ENCODE peak calls at places on chromosomes 1 and 21, in four cellular contexts. N is GM12878, V is HepG2, B is K562. J is an unnamed sample.

GRCh38 chr1:45299981-45300668 is 26.6 kb upstream of the HPDL start:
- DNase-seq in V (peak), N (no peak), B (peak), J (peak)

GRCh38 chr1:59178339-59178744 is 118.6 kb upstream of the FGGY start:
- DNase-seq in B (no peak), N (no peak), V (no peak), J (no peak)

GRCh38 chr21:46100020-46100419 is 2.1 kb downstream of the COL6A2 start:
- DNase-seq in V (no peak), N (no peak), B (no peak), J (no peak)

GRCh38 chr1:170634293-170634692 is 29.6 kb upstream of the PRRX1 start:
- DNase-seq in B (no peak), V (no peak), N (no peak), J (no peak)

GRCh38 chr1:42013881-42014470 is 95.3 kb upstream of the HIVEP3 start:
- DNase-seq in B (no peak), N (no peak), V (no peak), J (no peak)

GRCh38 chr1:204172404-204173049 is 6.4 kb upstream of the REN start:
- DNase-seq in N (no peak), B (no peak), V (no peak), J (no peak)

GRCh38 chr1:118588566-118588965 is 399.6 kb downstream of the TBX15 start:
- DNase-seq in V (no peak), B (no peak), N (no peak), J (no peak)

GRCh38 chr1:221855156-221855555 is 113.3 kb upstream of the DUSP10 start:
- DNase-seq in V (no peak), B (no peak), N (no peak), J (no peak)

GRCh38 chr1:88741413-88741812 is 57.3 kb downstream of the PKN2 start:
- DNase-seq in N (no peak), V (no peak), B (no peak), J (no peak)

GRCh38 chr1:26786437-26787380 is 1.0 kb upstream of the PIGV start:
- DNase-seq in B (peak), V (peak), N (no peak), J (peak)

GRCh38 chr1:159900086-159900680 is at the start of gene CFAP45:
- DNase-seq in B (peak), V (no peak), N (no peak), J (peak)

GRCh38 chr1:172449012-172449584 is 5.2 kb upstream of the PIGC start:
- DNase-seq in B (no peak), V (peak), N (no peak), J (no peak)

GRCh38 chr1:107788189-107788588 is 176.8 kb downstream of the VAV3 start:
- DNase-seq in N (no peak), V (no peak), B (no peak), J (no peak)

GRCh38 chr1:77704736-77705135 is 22.3 kb upstream of the ZZZ3 start:
- DNase-seq in N (no peak), V (no peak), B (peak), J (no peak)

GRCh38 chr1:175217674-175218073 is 25.1 kb upstream of the KIAA0040 start:
- DNase-seq in B (no peak), N (no peak), V (no peak), J (no peak)

GRCh38 chr1:150973258-150973825 is 1.3 kb downstream of the CERS2 start:
- DNase-seq in N (no peak), B (peak), V (no peak), J (no peak)

GRCh38 chr1:246324711-246325110 is 182.4 kb downstream of the SMYD3 start:
- DNase-seq in V (no peak), N (no peak), B (no peak), J (no peak)

GRCh38 chr1:39818482-39818881 is 29.8 kb upstream of the BMP8B start:
- DNase-seq in N (no peak), V (no peak), B (no peak), J (no peak)

GRCh38 chr1:221335161-221336101 is 406.5 kb downstream of the DUSP10 start:
- DNase-seq in V (peak), N (no peak), B (no peak), J (no peak)

GRCh38 chr1:167718926-167719691 is 2.7 kb upstream of the MPZL1 start:
- DNase-seq in B (no peak), V (no peak), N (no peak), J (no peak)

GRCh38 chr1:207495816-207496792 is at the start of gene CR1:
- DNase-seq in N (no peak), B (peak), V (no peak), J (peak)

GRCh38 chr1:207910678-207911354 is at the start of gene CD34:
- DNase-seq in V (no peak), B (no peak), N (no peak), J (peak)

GRCh38 chr1:42750041-42750440 is 10.0 kb upstream of the CLDN19 start:
- DNase-seq in V (no peak), N (no peak), B (no peak), J (no peak)

GRCh38 chr1:153790996-153791855 is 16.0 kb downstream of the SLC27A3 start:
- DNase-seq in B (no peak), N (peak), V (no peak), J (no peak)

GRCh38 chr21:42683371-42684108 is 30.1 kb downstream of the PDE9A start:
- DNase-seq in V (no peak), B (no peak), N (no peak), J (no peak)

GRCh38 chr1:113780363-113781146 is 21.3 kb upstream of the PHTF1 start:
- DNase-seq in N (no peak), B (peak), V (no peak), J (no peak)

GRCh38 chr1:26733982-26734381 is 38.2 kb downstream of the ARID1A start:
- DNase-seq in B (no peak), N (no peak), V (no peak), J (no peak)

GRCh38 chr1:178192686-178193085 is 98.8 kb downstream of the RASAL2 start:
- DNase-seq in N (no peak), B (no peak), V (no peak), J (no peak)

DNA sequence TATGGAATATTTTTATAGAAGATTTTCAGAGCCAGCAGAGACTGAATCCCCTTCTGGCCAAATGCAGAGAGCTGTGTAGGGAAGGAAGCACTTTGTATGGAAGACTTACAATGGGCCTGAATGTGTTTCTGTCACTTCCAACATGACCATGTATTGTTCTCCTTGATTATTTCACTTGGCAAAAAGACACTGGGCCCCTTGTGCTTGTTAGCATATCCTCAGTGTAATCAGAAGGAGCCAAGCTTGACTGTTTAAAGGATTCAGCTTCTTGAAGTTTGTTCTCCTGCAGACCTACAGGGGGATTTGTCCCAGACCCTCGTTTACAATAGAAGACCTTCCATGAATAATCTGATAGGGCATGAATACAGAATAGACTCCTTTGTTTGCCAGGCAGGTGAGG is 48.1 kb upstream of the UBE2U start:
- DNase-seq in B (no peak), N (no peak), V (no peak), J (no peak)
- TF ChIP-seq BHLHE40 in B (no peak), N (no peak), V (no peak), J (no peak)

GRCh38 chr1:184930232-184930631 is 44.1 kb downstream of the NIBAN1 start:
- DNase-seq in B (no peak), N (no peak), V (no peak), J (no peak)
- TF ChIP-seq FOXK2 in B (no peak), N (no peak), V (no peak), J (no peak)

DNA sequence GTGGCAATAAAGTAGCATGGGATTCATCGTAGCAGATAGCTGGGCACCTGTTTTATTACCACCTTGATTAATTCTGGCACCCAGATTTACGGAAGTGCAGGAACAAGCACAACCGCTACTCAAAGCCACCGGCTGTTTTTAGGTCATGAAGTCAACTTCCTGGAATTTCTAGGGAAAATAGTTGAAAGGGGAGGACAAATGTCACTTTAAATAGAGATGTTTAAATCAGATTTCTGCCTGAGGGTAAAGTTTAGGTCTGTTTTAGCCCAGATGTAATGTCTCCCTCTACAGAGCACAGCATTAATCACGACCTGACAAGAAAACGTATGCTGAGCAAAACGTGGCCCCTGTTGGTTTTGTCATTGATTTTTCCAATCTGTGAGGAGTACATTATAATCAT is 8.0 kb downstream of the ADGRL2 start:
- DNase-seq in N (no peak), B (no peak), V (peak), J (peak)
- TF ChIP-seq BHLHE40 in N (no peak), B (no peak), V (no peak), J (no peak)

DNA sequence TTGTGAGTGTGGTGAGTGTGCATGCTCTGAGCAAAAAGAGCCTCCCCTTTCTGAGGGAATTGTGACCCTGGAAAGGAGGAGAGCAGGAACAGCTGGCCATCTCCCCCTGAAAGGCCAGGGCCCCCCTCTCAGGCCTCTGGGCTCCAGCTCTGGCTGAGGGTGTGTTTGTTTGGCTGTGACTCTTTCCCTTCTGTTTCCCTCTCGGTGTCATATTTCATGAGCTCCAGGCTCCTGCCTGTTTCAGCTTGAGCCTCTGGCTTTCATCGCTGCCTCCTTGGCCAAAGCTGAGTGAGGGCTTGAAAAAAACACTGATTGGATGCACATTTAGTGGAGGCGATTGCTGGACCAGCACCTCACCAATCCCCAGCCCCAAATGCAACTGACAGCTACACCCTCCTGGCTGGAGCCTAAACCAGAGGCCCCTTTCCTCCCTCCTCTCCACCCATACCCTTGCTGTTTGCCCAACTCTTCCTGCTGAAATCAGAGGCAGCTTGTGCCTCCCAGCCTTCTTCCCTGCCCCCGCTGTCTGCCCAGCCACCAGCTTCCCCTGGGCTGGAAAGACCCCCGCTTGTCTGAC is 64.1 kb downstream of the DDR2 start:
- DNase-seq in V (peak), N (no peak), B (peak), J (peak)
- TF ChIP-seq FOXK2 in V (no peak), N (no peak), B (no peak), J (no peak)

DNA sequence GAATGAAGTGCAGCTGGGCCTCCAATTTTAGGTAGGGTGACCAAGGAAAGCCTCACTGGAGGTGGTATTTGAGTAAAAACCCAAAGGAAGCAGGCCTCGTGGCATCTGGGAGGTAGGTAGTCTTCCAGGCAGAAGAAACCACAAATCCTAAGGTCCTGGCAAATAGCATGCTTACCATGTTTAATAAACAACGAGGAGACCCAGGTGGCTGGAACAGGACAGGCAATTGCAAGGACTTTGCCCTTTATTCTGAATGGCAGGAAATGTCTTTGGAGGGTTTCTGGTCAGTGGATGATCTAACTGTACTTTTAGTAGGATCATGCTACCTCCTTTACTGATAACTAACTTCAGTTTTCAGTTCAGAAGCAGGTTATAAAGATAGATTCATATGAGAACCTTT is 52.2 kb downstream of the EPB41 start:
- DNase-seq in N (no peak), B (no peak), V (peak), J (no peak)
- TF ChIP-seq BHLHE40 in N (no peak), B (no peak), V (no peak), J (no peak)

GRCh38 chr1:67173988-67174387 is 7.7 kb downstream of the IL23R start:
- DNase-seq in N (no peak), B (no peak), V (no peak), J (no peak)

GRCh38 chr1:67175713-67176112 is 9.5 kb downstream of the IL23R start:
- DNase-seq in V (no peak), N (no peak), B (no peak), J (no peak)

GRCh38 chr1:67171574-67171955 is 5.3 kb downstream of the IL23R start:
- DNase-seq in V (no peak), N (no peak), B (no peak), J (no peak)

GRCh38 chr1:67171978-67172377 is 5.7 kb downstream of the IL23R start:
- DNase-seq in N (no peak), B (no peak), V (no peak), J (no peak)

DNA sequence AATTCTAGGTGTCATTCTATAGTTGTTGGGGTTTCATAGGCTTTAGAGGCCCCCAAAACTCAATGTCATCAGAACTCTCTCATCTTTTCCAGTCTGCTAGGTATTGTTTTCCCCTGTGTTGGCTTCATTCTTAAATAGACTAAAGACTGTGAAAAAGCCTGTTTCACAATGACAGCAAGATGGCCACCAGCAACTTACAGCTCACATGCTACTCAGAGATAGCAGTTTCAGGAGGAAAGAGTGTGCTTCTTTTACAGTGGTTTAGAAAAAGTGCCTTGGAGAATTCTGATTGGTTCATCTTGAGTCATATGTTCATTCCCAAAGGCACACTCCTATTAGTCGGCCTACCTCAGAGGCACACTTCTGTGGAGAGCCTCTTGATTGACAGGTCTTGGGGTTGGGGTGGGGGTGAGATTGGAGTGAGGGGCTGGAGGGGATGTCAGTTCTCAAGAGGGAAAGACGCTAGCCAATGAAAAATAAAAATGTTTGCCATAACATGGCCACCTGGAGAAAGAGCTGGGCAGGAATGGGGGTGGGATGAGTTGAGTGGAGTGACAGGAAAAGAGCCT is 8.5 kb downstream of the IL23R start:
- DNase-seq in N (no peak), B (no peak), V (no peak), J (no peak)
- TF ChIP-seq FOXK2 in N (no peak), B (no peak), V (no peak), J (no peak)

DNA sequence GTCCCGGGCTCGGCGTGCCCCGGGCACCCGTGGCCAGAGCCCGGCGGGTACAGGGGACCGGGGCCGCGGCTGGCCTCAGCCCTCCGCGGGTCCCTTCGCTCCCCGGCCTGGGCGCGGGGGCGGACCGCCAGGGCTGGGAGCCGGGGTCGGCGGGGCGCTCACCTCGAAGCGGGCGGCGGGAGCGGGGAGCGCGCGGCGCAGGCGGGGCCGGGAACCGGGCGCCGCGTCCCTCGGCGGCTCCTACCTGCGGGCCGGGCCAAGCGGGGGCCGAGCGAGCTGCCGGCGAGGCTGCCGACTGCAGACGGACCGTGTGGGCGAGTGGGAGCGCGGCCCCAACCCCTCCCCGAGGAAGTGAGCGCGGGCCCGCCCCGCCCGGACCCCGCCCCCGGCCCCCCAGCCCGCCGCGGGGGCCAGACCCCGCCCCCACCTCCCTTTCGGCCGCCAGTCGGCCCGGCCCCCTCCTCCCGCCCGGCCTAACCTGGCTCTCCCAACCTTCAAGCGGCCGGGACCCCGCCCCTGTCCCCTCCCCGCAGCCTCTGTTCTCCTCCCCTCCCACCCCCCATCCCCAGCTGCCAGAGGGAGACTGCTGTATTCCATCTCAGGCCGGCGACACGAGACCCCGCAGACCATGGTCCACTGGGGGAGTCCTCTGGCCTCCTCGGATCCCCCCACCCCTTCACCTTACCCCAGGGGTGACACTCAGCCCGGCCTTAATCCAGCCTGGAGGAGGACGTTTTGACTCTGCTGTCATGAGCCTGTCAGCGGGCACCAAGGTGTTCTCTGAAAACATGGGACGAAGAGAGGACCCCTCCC is at the start of gene FHL3:
- DNase-seq in B (peak), N (no peak), V (peak), J (peak)
- TF ChIP-seq BHLHE40 in B (peak), N (no peak), V (no peak), J (no peak)